ENCODE peak calls at places on chromosomes 4 and X, in eight cellular contexts. G, M, D, F, J, O, I and R are unnamed samples.

GRCh38 chr4:118774989-118775388 is 60.9 kb downstream of the SEC24D start:
- DNase-seq in G (no peak), M (no peak), D (no peak), F (no peak), J (no peak), O (peak), I (no peak), R (no peak)

GRCh38 chr4:87097075-87097474 is 123.3 kb downstream of the KLHL8 start:
- DNase-seq in G (no peak), M (no peak), D (no peak), F (no peak), J (no peak), O (no peak), I (no peak), R (no peak)

GRCh38 chrX:78092296-78092695 is 11.8 kb upstream of the PGK1 start:
- DNase-seq in G (peak), M (no peak), D (no peak), F (no peak), J (no peak), O (no peak), I (no peak), R (no peak)

GRCh38 chr4:17512973-17513665 is 1.2 kb upstream of the QDPR start:
- DNase-seq in G (no peak), M (no peak), D (no peak), F (no peak), J (no peak), O (no peak), I (no peak), R (no peak)

GRCh38 chr4:56400560-56400959 is 13.3 kb upstream of the AASDH start:
- DNase-seq in G (no peak), M (no peak), D (no peak), F (no peak), J (no peak), O (no peak), I (no peak), R (no peak)

GRCh38 chr4:123832173-123833026 is 435.8 kb downstream of the SPRY1 start:
- DNase-seq in G (peak), M (no peak), D (no peak), F (peak), J (no peak), O (no peak), I (no peak), R (peak)

GRCh38 chr4:13542577-13543042 is 1.7 kb downstream of the NKX3-2 start:
- DNase-seq in G (no peak), M (no peak), D (no peak), F (no peak), J (no peak), O (no peak), I (no peak), R (no peak)

GRCh38 chrX:48864210-48864609 is 28.8 kb upstream of the PCSK1N start:
- DNase-seq in G (peak), M (no peak), D (no peak), F (no peak), J (no peak), O (peak), I (no peak), R (no peak)

GRCh38 chr4:107818301-107818910 is 6.3 kb upstream of the SGMS2 start:
- DNase-seq in G (peak), M (no peak), D (no peak), F (no peak), J (no peak), O (peak), I (no peak), R (no peak)

GRCh38 chr4:111398906-111399330 is 746.3 kb upstream of the FAM241A start:
- DNase-seq in G (peak), M (no peak), D (no peak), F (no peak), J (no peak), O (no peak), I (no peak), R (no peak)

GRCh38 chr4:83387922-83388676 is 53.5 kb upstream of the HPSE start:
- DNase-seq in G (no peak), M (no peak), D (no peak), F (no peak), J (no peak), O (no peak), I (peak), R (no peak)

GRCh38 chrX:84469226-84469625 is 33.0 kb downstream of the HDX start:
- DNase-seq in G (peak), M (no peak), D (no peak), F (no peak), J (no peak), O (no peak), I (no peak), R (no peak)

GRCh38 chr4:159191989-159192388 is 89.1 kb downstream of the RAPGEF2 start:
- DNase-seq in G (peak), M (no peak), D (no peak), F (no peak), J (no peak), O (peak), I (no peak), R (no peak)

GRCh38 chrX:48540015-48540350 is 469 bp downstream of the TBC1D25 start:
- DNase-seq in G (no peak), M (peak), D (peak), F (no peak), J (no peak), O (no peak), I (peak), R (peak)

GRCh38 chrX:10259716-10260115 is 102.9 kb downstream of the CLCN4 start:
- DNase-seq in G (peak), M (no peak), D (no peak), F (no peak), J (no peak), O (no peak), I (no peak), R (no peak)

GRCh38 chr4:161252520-161253141 is 911.2 kb downstream of the FSTL5 start:
- DNase-seq in G (peak), M (no peak), D (no peak), F (no peak), J (no peak), O (no peak), I (no peak), R (no peak)

GRCh38 chr4:162163892-162164759 is at the start of gene FSTL5:
- DNase-seq in G (peak), M (peak), D (no peak), F (peak), J (peak), O (peak), I (no peak), R (peak)

GRCh38 chrX:154417157-154417556 is 5.8 kb downstream of the TAFAZZIN start:
- DNase-seq in G (no peak), M (no peak), D (no peak), F (no peak), J (no peak), O (no peak), I (no peak), R (no peak)

GRCh38 chr4:7767526-7767925 is 172.1 kb downstream of the AFAP1 start:
- DNase-seq in G (no peak), M (no peak), D (no peak), F (peak), J (no peak), O (no peak), I (no peak), R (no peak)

GRCh38 chrX:63930140-63930539 is 145.1 kb upstream of the ARHGEF9 start:
- DNase-seq in G (peak), M (no peak), D (no peak), F (no peak), J (no peak), O (no peak), I (no peak), R (no peak)

GRCh38 chr4:120055167-120055566 is 11.5 kb downstream of the MAD2L1 start:
- DNase-seq in G (no peak), M (no peak), D (no peak), F (no peak), J (no peak), O (no peak), I (no peak), R (no peak)

GRCh38 chrX:54178100-54178940 is 4.7 kb downstream of the FAM120C start:
- DNase-seq in G (peak), M (no peak), D (no peak), F (no peak), J (no peak), O (peak), I (no peak), R (no peak)

GRCh38 chr4:185782523-185782922 is 29.5 kb downstream of the SORBS2 start:
- DNase-seq in G (no peak), M (no peak), D (no peak), F (no peak), J (no peak), O (peak), I (no peak), R (no peak)

GRCh38 chr4:55742655-55743191 is 76.9 kb upstream of the EXOC1L start:
- DNase-seq in G (no peak), M (no peak), D (no peak), F (no peak), J (no peak), O (no peak), I (no peak), R (no peak)